ENCODE peak calls at places on chromosomes 7 and 10, in four cellular contexts. L is HCT116, M is K562, A is GM12878. X is an unnamed sample.

GRCh38 chr10:130463876-130464360 is 327.7 kb downstream of the GLRX3 start:
- DNase-seq in A (no peak), M (no peak), L (no peak), X (no peak)

GRCh38 chr10:102152545-102152890 is 329 bp downstream of the NOLC1 start:
- DNase-seq in A (no peak), L (no peak), M (no peak), X (no peak)

GRCh38 chr7:22487978-22488642 is 11.9 kb downstream of the STEAP1B start:
- DNase-seq in M (no peak), A (no peak), L (no peak), X (peak; percentile 90)

GRCh38 chr10:77361846-77362245 is 275.8 kb downstream of the KCNMA1 start:
- DNase-seq in M (no peak), L (no peak), A (no peak), X (no peak)

GRCh38 chr7:76998263-76998666 is 33.9 kb downstream of the SPDYE17 start:
- DNase-seq in L (no peak), M (peak; percentile 21), A (no peak), X (no peak)

GRCh38 chr10:110681023-110681681 is 37.0 kb downstream of the RBM20 start:
- DNase-seq in A (no peak), L (peak; percentile 22), M (peak; percentile 27), X (no peak)

GRCh38 chr7:50507898-50508470 is 57.2 kb downstream of the DDC start:
- DNase-seq in A (no peak), L (no peak), M (no peak), X (no peak)

GRCh38 chr10:66238343-66238742 is 687.5 kb upstream of the LRRTM3 start:
- DNase-seq in A (no peak), L (no peak), M (no peak), X (no peak)

GRCh38 chr7:13151982-13152381 is 464.5 kb downstream of the ARL4A start:
- DNase-seq in L (no peak), A (no peak), M (no peak), X (no peak)

GRCh38 chr7:158110661-158111555 is 476.7 kb downstream of the PTPRN2 start:
- DNase-seq in M (no peak), L (no peak), A (no peak), X (peak; percentile 95)

GRCh38 chr7:141915565-141915964 is 634 bp upstream of the OR9A4 start:
- DNase-seq in L (no peak), A (no peak), M (no peak), X (peak; percentile 54)

GRCh38 chr10:49107890-49108274 is 7.4 kb downstream of the VSTM4 start:
- DNase-seq in M (no peak), A (no peak), L (no peak), X (no peak)

GRCh38 chr10:1316107-1316805 is 260.1 kb downstream of the WDR37 start:
- DNase-seq in L (no peak), M (no peak), A (no peak), X (no peak)

GRCh38 chr7:159271795-159272194 is 127.1 kb upstream of the VIPR2 start:
- DNase-seq in M (no peak), L (no peak), A (no peak), X (no peak)

GRCh38 chr7:134541-134940 is 57.8 kb upstream of the FAM20C start:
- DNase-seq in A (no peak), L (no peak), M (no peak), X (no peak)

GRCh38 chr10:79397575-79398303 is 47.7 kb downstream of the ZCCHC24 start:
- DNase-seq in A (no peak), L (no peak), M (no peak), X (no peak)

GRCh38 chr10:120477006-120477722 is 20.1 kb downstream of the PLPP4 start:
- DNase-seq in L (no peak), M (no peak), A (no peak), X (no peak)

GRCh38 chr10:122258136-122259074 is 12.7 kb upstream of the BTBD16 start:
- DNase-seq in A (no peak), M (no peak), L (no peak), X (peak; percentile 43)

GRCh38 chr7:20165146-20165510 is 52.1 kb downstream of the MACC1 start:
- DNase-seq in M (no peak), A (no peak), L (no peak), X (no peak)

GRCh38 chr7:148031816-148032215 is 558.8 kb upstream of the C7orf33 start:
- DNase-seq in L (no peak), A (no peak), M (no peak), X (no peak)

GRCh38 chr10:62885656-62886461 is 69.7 kb upstream of the EGR2 start:
- DNase-seq in M (no peak), A (no peak), L (no peak), X (no peak)

GRCh38 chr7:34748244-34749039 is 90.4 kb downstream of the NPSR1 start:
- DNase-seq in M (no peak), L (peak; percentile 89), A (no peak), X (peak; percentile 35)

GRCh38 chr7:47540387-47541093 is 41.4 kb downstream of the TNS3 start:
- DNase-seq in L (no peak), M (no peak), A (no peak), X (no peak)

GRCh38 chr10:72340510-72340895 is 14.2 kb downstream of the DNAJB12 start:
- DNase-seq in M (peak; percentile 80), L (no peak), A (no peak), X (peak; percentile 70)

GRCh38 chr7:50661345-50662058 is 96.3 kb upstream of the DDC start:
- DNase-seq in L (no peak), M (no peak), A (no peak), X (peak; percentile 83)

GRCh38 chr7:140475747-140476333 is 3.5 kb downstream of the MKRN1 start:
- DNase-seq in L (peak; percentile 31), A (no peak), M (peak; percentile 53), X (peak; percentile 80)

GRCh38 chr10:68406815-68407585 is at the start of gene RUFY2:
- DNase-seq in L (peak; percentile 33), M (peak; percentile 94), A (peak; percentile 20), X (peak; percentile 81)

GRCh38 chr7:36261019-36261754 is 108.1 kb downstream of the EEPD1 start:
- DNase-seq in M (no peak), L (no peak), A (no peak), X (no peak)

GRCh38 chr10:77801474-77802238 is 124.9 kb downstream of the DLG5 start:
- DNase-seq in L (no peak), A (peak; percentile 53), M (no peak), X (peak; percentile 87)

GRCh38 chr7:138595454-138595853 is 105.7 kb downstream of the SVOPL start:
- DNase-seq in M (no peak), A (no peak), L (no peak), X (no peak)

GRCh38 chr10:71494980-71495381 is 98.3 kb downstream of the CDH23 start:
- DNase-seq in L (no peak), M (no peak), A (peak; percentile 34), X (no peak)

GRCh38 chr10:72625276-72625607 is 637 bp downstream of the MICU1 start:
- DNase-seq in L (no peak), A (no peak), M (no peak), X (no peak)

GRCh38 chr10:124532106-124532641 is 70.6 kb downstream of the LHPP start:
- DNase-seq in A (no peak), L (peak; percentile 79), M (peak; percentile 55), X (peak; percentile 75)

GRCh38 chr10:34644245-34644644 is 170.9 kb downstream of the PARD3 start:
- DNase-seq in M (no peak), A (no peak), L (no peak), X (no peak)

GRCh38 chr10:97140284-97140846 is 45.4 kb downstream of the SLIT1 start:
- DNase-seq in M (no peak), A (no peak), L (no peak), X (no peak)

GRCh38 chr7:45659496-45660139 is 85.5 kb downstream of the ADCY1 start:
- DNase-seq in L (no peak), A (no peak), M (no peak), X (no peak)

GRCh38 chr10:108601856-108602255 is 1321.5 kb downstream of the XPNPEP1 start:
- DNase-seq in A (no peak), M (no peak), L (no peak), X (no peak)

GRCh38 chr10:129758591-129759021 is 205.5 kb downstream of the EBF3 start:
- DNase-seq in L (no peak), A (no peak), M (no peak), X (no peak)

GRCh38 chr7:100966542-100967291 is 2.6 kb upstream of the MUC12 start:
- DNase-seq in A (no peak), M (peak; percentile 44), L (no peak), X (no peak)
- TF ChIP-seq EZH2 in A (no peak), M (no peak), L (no peak), X (no peak)

GRCh38 chr7:99037327-99037940 is 106.5 kb downstream of the SMURF1 start:
- DNase-seq in M (no peak), L (no peak), A (no peak), X (no peak)

GRCh38 chr7:99038086-99038855 is 105.6 kb downstream of the SMURF1 start:
- DNase-seq in M (no peak), A (no peak), L (no peak), X (no peak)

GRCh38 chr7:99040104-99040958 is 103.6 kb downstream of the SMURF1 start:
- DNase-seq in A (peak; percentile 9), M (peak; percentile 87), L (peak; percentile 68), X (peak; percentile 58)

GRCh38 chr7:99041526-99041925 is 102.4 kb downstream of the SMURF1 start:
- DNase-seq in L (no peak), M (no peak), A (no peak), X (no peak)

GRCh38 chr7:99039384-99039891 is 104.5 kb downstream of the SMURF1 start:
- DNase-seq in A (no peak), L (no peak), M (no peak), X (no peak)
- H3K36me3 ChIP-seq in A (peaks cover 25% of the 10 kb centered on the region), L (peaks cover 51% of the 10 kb centered on the region), M (peaks cover 91% of the 10 kb centered on the region), X (no peaks in the 10 kb centered on the region)

DNA sequence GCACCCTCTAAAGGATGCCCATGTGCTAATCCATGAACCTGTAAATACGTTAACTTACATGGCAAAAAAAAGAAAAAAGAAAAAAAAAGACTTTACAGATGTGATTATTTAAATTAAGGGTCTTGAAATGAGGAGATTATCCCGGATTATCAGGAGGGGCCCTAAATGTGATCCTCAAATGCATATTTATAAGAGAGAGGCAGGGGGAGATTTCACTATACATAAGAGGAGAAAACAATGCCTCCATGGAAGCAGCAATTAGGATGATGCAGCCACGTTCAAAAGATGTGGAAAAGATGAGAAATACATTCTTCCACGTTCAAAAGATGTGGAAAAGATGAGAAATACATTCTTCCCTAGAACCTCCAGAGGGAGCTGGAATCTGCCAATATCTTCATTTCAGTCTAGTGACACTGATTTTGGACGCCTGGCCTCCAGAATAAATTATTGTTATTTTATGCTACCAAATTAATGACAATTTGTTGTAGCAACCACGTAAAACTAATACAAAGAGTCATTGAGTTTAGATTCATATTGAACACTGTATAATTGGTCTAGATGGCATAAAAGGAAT is 328.4 kb upstream of the GNAI1 start:
- DNase-seq in M (no peak), A (no peak), L (peak; percentile 19), X (no peak)
- TF ChIP-seq EZH2 in M (no peak), A (no peak), L (no peak), X (no peak)

DNA sequence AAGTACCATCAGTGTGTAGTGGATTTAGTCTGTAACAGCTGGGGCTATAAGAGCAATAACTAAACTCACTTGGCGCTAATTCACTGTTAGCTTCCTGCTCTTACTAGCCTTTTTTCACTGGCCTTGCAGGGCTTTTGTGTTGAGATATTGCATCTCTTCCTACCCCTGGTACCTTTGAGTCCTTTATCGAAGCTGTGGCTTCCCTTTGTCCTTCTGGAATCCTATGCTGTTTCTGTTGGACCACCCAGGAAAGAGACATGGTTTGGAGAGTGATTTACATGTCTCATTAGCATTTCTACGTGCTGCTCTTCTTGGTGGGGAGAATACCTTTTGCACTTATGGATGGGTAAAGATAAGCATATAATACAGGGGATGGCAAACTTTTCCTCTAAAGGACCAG is 103.8 kb downstream of the MLLT10 start:
- DNase-seq in A (no peak), M (no peak), L (no peak), X (no peak)
- H3K36me3 ChIP-seq in A (peaks cover 2% of the 10 kb centered on the region), M (peaks cover 64% of the 10 kb centered on the region), L (no peaks in the 10 kb centered on the region), X (no peaks in the 10 kb centered on the region)

GRCh38 chr10:60125928-60126327 is 219.6 kb upstream of the CCDC6 start:
- DNase-seq in A (no peak), M (no peak), L (no peak), X (no peak)
- TF ChIP-seq EZH2 in A (no peak), M (no peak), L (no peak), X (no peak)

X was measured in MM.1S.